ENCODE peak calls at places on chromosome 5, in nine cellular contexts. O, N, H, A, X, P, M, Q and G are unnamed samples.

GRCh38 chr5:109224276-109224675 is 185.5 kb downstream of the PJA2 start:
- DNase-seq in H (no peak), N (no peak), X (no peak), P (no peak), M (no peak), A (no peak), O (no peak), Q (no peak), G (no peak)

GRCh38 chr5:141914154-141914743 is 9.4 kb upstream of the DELE1 start:
- DNase-seq in A (no peak), M (no peak), H (peak), N (no peak), O (no peak), P (peak), Q (no peak), X (no peak), G (peak)

GRCh38 chr5:154937186-154937717 is 759 bp downstream of the GEMIN5 start:
- DNase-seq in M (no peak), A (no peak), Q (no peak), X (no peak), P (no peak), N (no peak), H (peak), O (no peak), G (peak)

GRCh38 chr5:36683821-36684434 is 77.5 kb downstream of the SLC1A3 start:
- DNase-seq in Q (no peak), H (no peak), M (no peak), N (no peak), P (peak), A (no peak), O (no peak), X (no peak), G (no peak)

GRCh38 chr5:74200560-74200959 is 440.0 kb downstream of the ENC1 start:
- DNase-seq in A (no peak), O (no peak), Q (no peak), X (no peak), H (peak), P (no peak), M (no peak), N (no peak), G (no peak)

GRCh38 chr5:33257807-33258491 is 182.8 kb upstream of the TARS1 start:
- DNase-seq in M (peak), Q (no peak), H (no peak), P (peak), N (no peak), A (no peak), X (no peak), O (no peak), G (no peak)

GRCh38 chr5:170315154-170315553 is 17.6 kb upstream of the LCP2 start:
- DNase-seq in O (no peak), H (no peak), N (no peak), Q (no peak), X (no peak), A (no peak), M (no peak), P (no peak), G (peak)

GRCh38 chr5:61320860-61321259 is 11.2 kb upstream of the ZSWIM6 start:
- DNase-seq in M (no peak), H (no peak), X (no peak), O (no peak), P (no peak), N (no peak), Q (no peak), A (no peak), G (no peak)

GRCh38 chr5:130183115-130183514 is 278.9 kb downstream of the CHSY3 start:
- DNase-seq in H (no peak), O (no peak), A (no peak), Q (no peak), N (no peak), P (no peak), M (no peak), X (no peak), G (no peak)

GRCh38 chr5:151079838-151080619 is 805 bp downstream of the TNIP1 start:
- DNase-seq in H (no peak), N (no peak), X (no peak), O (no peak), Q (no peak), A (no peak), P (peak), M (peak), G (peak)

GRCh38 chr5:177600458-177601018 is 606 bp downstream of the B4GALT7 start:
- DNase-seq in P (peak), N (peak), X (no peak), O (no peak), M (no peak), H (peak), A (no peak), Q (no peak), G (peak)